ENCODE peak calls at places on chromosomes 1 and 21, in seven cellular contexts. N, S, U, K, Y, P and C are unnamed samples.

GRCh38 chr1:40595623-40596022 is 64.2 kb downstream of the ZNF684 start:
- DNase-seq in N (no peak), S (no peak), U (no peak), K (no peak), Y (no peak), P (no peak), C (no peak)

GRCh38 chr1:61182049-61182448 is 99.7 kb downstream of the NFIA start:
- DNase-seq in N (no peak), S (no peak), U (no peak), K (peak), Y (no peak), P (no peak), C (no peak)

GRCh38 chr21:31731112-31731801 is 661 bp downstream of the SCAF4 start:
- DNase-seq in N (no peak), S (peak), U (peak), K (no peak), Y (peak), P (peak), C (peak)

GRCh38 chr1:227805606-227806197 is 9.8 kb upstream of the PRSS38 start:
- DNase-seq in N (peak), S (no peak), U (no peak), K (peak), Y (no peak), P (no peak), C (no peak)

GRCh38 chr1:230289350-230289644 is 136.8 kb downstream of the PGBD5 start:
- DNase-seq in N (no peak), S (no peak), U (no peak), K (no peak), Y (peak), P (no peak), C (no peak)

GRCh38 chr1:220485131-220485530 is 42.8 kb upstream of the MARK1 start:
- DNase-seq in N (no peak), S (no peak), U (peak), K (no peak), Y (no peak), P (no peak), C (no peak)

GRCh38 chr1:99457381-99458165 is 188.3 kb upstream of the PALMD start:
- DNase-seq in N (no peak), S (peak), U (no peak), K (peak), Y (no peak), P (no peak), C (no peak)

GRCh38 chr1:62082456-62083363 is 111.9 kb upstream of the L1TD1 start:
- DNase-seq in N (no peak), S (peak), U (peak), K (peak), Y (no peak), P (no peak), C (peak)

GRCh38 chr1:172467446-172467845 is 23.6 kb upstream of the PIGC start:
- DNase-seq in N (no peak), S (no peak), U (no peak), K (no peak), Y (no peak), P (no peak), C (no peak)

GRCh38 chr1:85700422-85700821 is 7.8 kb downstream of the ZNHIT6 start:
- DNase-seq in N (no peak), S (no peak), U (no peak), K (no peak), Y (no peak), P (no peak), C (no peak)

GRCh38 chr1:234141006-234141405 is 232.2 kb upstream of the COA6 start:
- DNase-seq in N (no peak), S (no peak), U (no peak), K (no peak), Y (no peak), P (no peak), C (no peak)

GRCh38 chr1:2240251-2241156 is 12.4 kb downstream of the SKI start:
- DNase-seq in N (no peak), S (peak), U (no peak), K (peak), Y (peak), P (peak), C (no peak)

GRCh38 chr1:75615664-75616435 is 4.9 kb upstream of the SLC44A5 start:
- DNase-seq in N (no peak), S (peak), U (peak), K (peak), Y (peak), P (peak), C (peak)

GRCh38 chr1:38273405-38273804 is 226.8 kb upstream of the POU3F1 start:
- DNase-seq in N (no peak), S (no peak), U (no peak), K (no peak), Y (no peak), P (no peak), C (no peak)

GRCh38 chr1:67464058-67464457 is 33.9 kb upstream of the SERBP1 start:
- DNase-seq in N (no peak), S (no peak), U (no peak), K (no peak), Y (no peak), P (no peak), C (no peak)

GRCh38 chr1:93448292-93448982 is 519 bp downstream of the FNBP1L start:
- DNase-seq in N (no peak), S (peak), U (no peak), K (no peak), Y (peak), P (peak), C (peak)

GRCh38 chr1:63835075-63835633 is 61.3 kb downstream of the ROR1 start:
- DNase-seq in N (no peak), S (no peak), U (no peak), K (peak), Y (no peak), P (no peak), C (no peak)

GRCh38 chr1:24541711-24542346 is 14.1 kb upstream of the NCMAP start:
- DNase-seq in N (no peak), S (peak), U (no peak), K (no peak), Y (peak), P (no peak), C (no peak)

GRCh38 chr1:214124281-214124805 is 136.6 kb downstream of the PROX1 start:
- DNase-seq in N (no peak), S (peak), U (no peak), K (no peak), Y (no peak), P (no peak), C (no peak)

GRCh38 chr1:201322653-201323510 is 39.6 kb downstream of the PKP1 start:
- DNase-seq in N (no peak), S (no peak), U (no peak), K (no peak), Y (peak), P (peak), C (no peak)

GRCh38 chr1:81703736-81704463 is 96.8 kb upstream of the ADGRL2 start:
- DNase-seq in N (no peak), S (no peak), U (no peak), K (peak), Y (no peak), P (no peak), C (no peak)

GRCh38 chr1:9753121-9753531 is 70.6 kb downstream of the CLSTN1 start:
- DNase-seq in N (peak), S (no peak), U (no peak), K (peak), Y (no peak), P (no peak), C (no peak)

GRCh38 chr1:155324717-155325595 is 4.3 kb downstream of the RUSC1 start:
- DNase-seq in N (no peak), S (peak), U (peak), K (peak), Y (peak), P (peak), C (peak)

GRCh38 chr1:71033136-71033535 is 14.5 kb downstream of the PTGER3 start:
- DNase-seq in N (no peak), S (no peak), U (no peak), K (no peak), Y (no peak), P (no peak), C (no peak)

GRCh38 chr21:45768741-45769049 is 125.2 kb downstream of the PCBP3 start:
- DNase-seq in N (no peak), S (peak), U (no peak), K (no peak), Y (no peak), P (no peak), C (peak)

GRCh38 chr1:209643295-209644020 is 8.8 kb downstream of the LAMB3 start:
- DNase-seq in N (no peak), S (no peak), U (no peak), K (no peak), Y (no peak), P (no peak), C (no peak)

GRCh38 chr1:145828368-145829016 is 4.5 kb downstream of the POLR3C start:
- DNase-seq in N (no peak), S (no peak), U (no peak), K (no peak), Y (no peak), P (no peak), C (peak)

GRCh38 chr1:111605553-111605952 is 14.0 kb upstream of the RAP1A start:
- DNase-seq in N (no peak), S (no peak), U (no peak), K (peak), Y (no peak), P (no peak), C (no peak)

GRCh38 chr1:9759939-9760338 is 63.8 kb downstream of the CLSTN1 start:
- DNase-seq in N (no peak), S (no peak), U (no peak), K (no peak), Y (no peak), P (no peak), C (no peak)

GRCh38 chr1:32496127-32496526 is 31.3 kb downstream of the ZBTB8B start:
- DNase-seq in N (no peak), S (no peak), U (no peak), K (peak), Y (no peak), P (no peak), C (no peak)

GRCh38 chr21:41601573-41602371 is 93.8 kb upstream of the TMPRSS2 start:
- DNase-seq in N (no peak), S (no peak), U (no peak), K (peak), Y (peak), P (no peak), C (no peak)

DNA sequence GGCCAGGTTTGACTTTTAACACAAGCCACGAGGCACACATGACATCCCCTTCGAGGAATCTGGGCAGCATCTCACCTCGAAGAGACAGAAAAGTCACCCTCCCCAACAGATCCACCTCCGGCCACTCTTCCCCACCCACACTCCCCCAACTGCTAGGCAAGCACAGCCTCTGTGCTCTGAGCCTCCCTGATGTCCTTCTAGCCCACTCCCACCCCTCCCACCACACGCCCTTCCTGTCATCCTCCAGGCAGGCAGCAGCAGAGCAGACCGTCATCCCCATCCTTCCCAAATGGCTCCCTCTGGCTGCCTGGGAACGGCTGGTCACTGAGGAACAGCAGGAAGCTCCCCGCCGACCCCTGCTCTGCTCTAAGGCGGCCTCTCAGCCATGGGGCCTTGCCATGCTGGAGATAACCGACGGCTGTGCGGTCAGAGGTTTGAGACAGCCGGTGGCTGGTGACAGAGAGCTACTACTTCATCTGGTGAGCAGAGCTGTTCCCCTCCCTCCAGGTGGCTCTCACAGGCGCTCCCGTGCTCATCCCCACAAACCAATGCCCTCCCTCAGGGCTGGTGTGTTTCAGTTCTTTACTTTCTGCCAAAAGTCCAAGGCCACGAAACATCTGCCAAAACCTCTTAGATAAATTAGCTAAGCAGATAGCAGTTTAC is 25.6 kb downstream of the NPHP4 start:
- DNase-seq in N (no peak), S (peak), U (no peak), K (no peak), Y (peak), P (no peak), C (no peak)
- TF ChIP-seq CTCF in N (no peak), S (no peak), U (no peak), K (no peak), Y (no peak), P (no peak), C (no peak)

DNA sequence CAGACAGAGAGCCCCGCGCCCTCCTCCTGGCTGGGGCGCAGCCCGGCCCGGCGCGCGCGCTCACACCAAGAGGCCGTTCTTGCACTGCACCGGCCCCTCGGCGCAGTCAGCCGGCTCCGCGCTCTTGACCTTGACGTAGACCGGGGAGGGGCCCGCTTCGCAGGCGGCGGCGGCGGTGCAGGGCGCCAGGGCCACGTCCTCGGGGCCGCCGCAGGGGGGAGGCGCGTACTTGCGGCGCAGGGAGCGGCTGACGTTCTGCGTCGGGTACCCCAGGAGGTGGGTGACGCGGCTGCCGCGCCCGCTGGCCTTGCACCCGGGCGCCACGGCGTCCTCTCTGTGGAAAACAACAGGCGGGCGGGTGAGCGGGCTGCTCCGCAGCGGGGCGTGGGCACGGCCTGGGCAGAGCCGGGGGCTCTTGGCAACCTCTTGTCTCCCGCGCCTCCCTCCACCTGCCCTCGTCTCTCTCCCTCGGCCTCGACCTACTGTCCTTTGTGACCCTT is 7.7 kb downstream of the VSIG8 start:
- DNase-seq in N (no peak), S (peak), U (peak), K (peak), Y (peak), P (peak), C (peak)
- TF ChIP-seq CTCF in N (no peak), S (no peak), U (no peak), K (no peak), Y (peak), P (peak), C (no peak)

DNA sequence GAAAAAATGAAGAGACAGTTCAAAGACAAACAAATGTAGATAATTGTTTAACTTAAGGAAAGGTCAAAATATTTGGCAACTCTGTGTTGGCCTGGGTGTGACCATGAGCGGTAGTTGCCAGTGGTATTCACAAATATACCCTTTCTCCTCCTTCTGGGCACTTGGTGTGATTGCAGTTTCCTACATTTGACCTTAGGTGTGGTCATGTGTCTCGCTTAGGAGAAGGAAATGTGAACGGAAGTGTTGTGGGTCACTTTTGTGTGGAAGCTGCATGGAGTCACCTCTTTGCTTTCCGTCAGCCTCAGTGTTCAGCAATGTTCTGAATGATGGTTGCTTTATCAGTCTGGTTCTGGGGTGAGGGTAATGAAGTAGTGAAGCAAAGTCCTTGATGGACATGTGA is 3.4 kb upstream of the PCSK9 start:
- DNase-seq in N (no peak), S (no peak), U (no peak), K (no peak), Y (no peak), P (no peak), C (no peak)
- TF ChIP-seq CTCF in N (no peak), S (no peak), U (peak), K (no peak), Y (peak), P (no peak), C (no peak)

DNA sequence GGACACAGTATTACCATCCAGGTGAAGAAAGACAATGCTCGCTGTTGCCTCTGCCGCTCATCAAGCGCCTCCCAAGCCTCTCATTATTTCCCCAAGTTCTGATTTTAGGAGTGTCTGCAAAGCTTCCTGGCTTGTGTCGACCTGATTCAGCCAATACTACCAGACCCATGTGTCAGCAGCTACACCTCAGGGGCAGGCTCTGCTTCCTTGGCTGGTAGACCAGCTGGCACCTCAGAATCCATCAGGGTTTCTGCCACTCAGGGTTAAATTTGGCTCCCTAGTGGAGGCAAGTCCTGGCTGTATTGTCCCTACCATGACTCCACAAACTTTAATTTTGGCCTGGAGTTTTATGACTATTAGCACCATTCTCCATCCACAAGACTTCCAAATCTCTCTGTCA is 35.4 kb downstream of the SUSD4 start:
- DNase-seq in N (no peak), S (no peak), U (no peak), K (no peak), Y (no peak), P (no peak), C (no peak)
- TF ChIP-seq CTCF in N (no peak), S (no peak), U (no peak), K (no peak), Y (no peak), P (no peak), C (no peak)

GRCh38 chr21:43355925-43356289 is 71.0 kb downstream of the SIK1 start:
- DNase-seq in N (no peak), S (no peak), U (no peak), K (no peak), Y (no peak), P (no peak), C (peak)
- TF ChIP-seq CTCF in N (no peak), S (no peak), U (peak), K (no peak), Y (no peak), P (no peak), C (no peak)

GRCh38 chr1:157624471-157624870 is 26.6 kb upstream of the FCRL4 start:
- DNase-seq in N (no peak), S (no peak), U (no peak), K (no peak), Y (no peak), P (no peak), C (no peak)

GRCh38 chr1:157622471-157622870 is 24.6 kb upstream of the FCRL4 start:
- DNase-seq in N (no peak), S (no peak), U (no peak), K (no peak), Y (no peak), P (no peak), C (no peak)

GRCh38 chr1:157628773-157629172 is 30.9 kb upstream of the FCRL4 start:
- DNase-seq in N (no peak), S (no peak), U (peak), K (no peak), Y (no peak), P (no peak), C (no peak)

GRCh38 chr1:157626099-157626498 is 28.2 kb upstream of the FCRL4 start:
- DNase-seq in N (no peak), S (no peak), U (peak), K (no peak), Y (no peak), P (no peak), C (peak)
- TF ChIP-seq CTCF in N (no peak), S (peak), U (peak), K (no peak), Y (no peak), P (no peak), C (peak)

GRCh38 chr1:198108646-198109045 is 48.2 kb upstream of the NEK7 start:
- DNase-seq in N (no peak), S (no peak), U (no peak), K (no peak), Y (no peak), P (no peak), C (no peak)

GRCh38 chr1:198105185-198105584 is 51.6 kb upstream of the NEK7 start:
- DNase-seq in N (no peak), S (no peak), U (no peak), K (no peak), Y (no peak), P (no peak), C (no peak)

GRCh38 chr1:198109316-198109715 is 47.5 kb upstream of the NEK7 start:
- DNase-seq in N (no peak), S (no peak), U (no peak), K (no peak), Y (no peak), P (no peak), C (no peak)

GRCh38 chr1:198107041-198107440 is 49.8 kb upstream of the NEK7 start:
- DNase-seq in N (no peak), S (no peak), U (no peak), K (peak), Y (no peak), P (no peak), C (no peak)

DNA sequence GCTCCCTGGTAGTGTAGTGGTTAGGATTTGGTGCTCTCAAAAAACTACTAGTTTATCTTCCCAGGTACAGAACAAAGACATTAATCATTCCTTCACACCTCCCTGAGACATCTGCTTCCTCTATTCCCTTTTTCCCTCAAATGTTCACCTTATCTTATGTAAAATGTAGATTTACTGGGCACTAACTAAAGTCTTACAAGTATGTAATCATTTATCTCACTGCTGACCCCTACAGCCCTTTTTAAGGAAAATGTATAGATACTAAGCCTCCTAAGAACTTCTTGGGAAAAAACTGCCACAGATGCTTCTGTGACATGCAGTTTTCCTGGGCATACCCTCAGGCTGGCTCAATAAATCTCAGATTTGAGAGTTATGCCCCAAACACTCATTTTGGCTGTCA is 50.8 kb upstream of the NEK7 start:
- DNase-seq in N (no peak), S (no peak), U (no peak), K (no peak), Y (no peak), P (no peak), C (no peak)
- TF ChIP-seq CTCF in N (no peak), S (peak), U (no peak), K (no peak), Y (no peak), P (no peak), C (no peak)